ENCODE peak calls at places on chromosomes 13 and 19, in five cellular contexts. E is activated T-cell treated with anti-CD3 and anti-CD28 coated beads, Interleukin-2, amount 50 U/mL, for 72 hours; X is MV-4-11; R is activated T-helper 1 cell treated with anti-CD3 and anti-CD28 coated beads, Interleukin-2, amount 50 U/mL, for 16 hours; K is T-helper 2 cell. T is an unnamed sample.

GRCh38 chr19:10776900-10777650 is 58.9 kb downstream of the TMED1 start:
- DNase-seq in E (no peak), X (peak), R (no peak), K (no peak), T (no peak)

GRCh38 chr19:12255372-12255771 is 39.3 kb downstream of the ZNF44 start:
- DNase-seq in E (no peak), X (no peak), R (no peak), K (no peak), T (no peak)

GRCh38 chr19:4499318-4499717 is 19.0 kb downstream of the PLIN4 start:
- DNase-seq in E (no peak), X (no peak), R (no peak), K (no peak), T (no peak)

GRCh38 chr19:13506550-13506878 is 235 bp upstream of the CACNA1A start:
- DNase-seq in E (no peak), X (no peak), R (no peak), K (no peak), T (no peak)

GRCh38 chr19:49641688-49642487 is at the start of gene SCAF1:
- DNase-seq in E (peak), X (peak), R (peak), K (peak), T (peak)

GRCh38 chr13:28268800-28269223 is 130.5 kb downstream of the PAN3 start:
- DNase-seq in E (peak), X (peak), R (no peak), K (no peak), T (no peak)

GRCh38 chr13:31209172-31209818 is 9.5 kb downstream of the B3GLCT start:
- DNase-seq in E (no peak), X (no peak), R (no peak), K (no peak), T (peak)

GRCh38 chr13:39536274-39536673 is 66.7 kb downstream of the LHFPL6 start:
- DNase-seq in E (no peak), X (no peak), R (no peak), K (no peak), T (no peak)

GRCh38 chr13:58852076-58852475 is 1220.5 kb downstream of the PCDH17 start:
- DNase-seq in E (no peak), X (no peak), R (no peak), K (no peak), T (no peak)

GRCh38 chr19:28196961-28197360 is 1016.0 kb downstream of the UQCRFS1 start:
- DNase-seq in E (no peak), X (no peak), R (no peak), K (no peak), T (no peak)

GRCh38 chr13:98483636-98484288 is 93.1 kb downstream of the STK24 start:
- DNase-seq in E (no peak), X (no peak), R (no peak), K (no peak), T (no peak)

GRCh38 chr13:103812558-103812957 is 746.3 kb upstream of the SLC10A2 start:
- DNase-seq in E (no peak), X (no peak), R (no peak), K (no peak), T (no peak)

GRCh38 chr13:30737511-30738342 is 2.4 kb downstream of the ALOX5AP start:
- DNase-seq in E (peak), X (peak), R (no peak), K (no peak), T (no peak)

GRCh38 chr13:20435616-20436368 is 89.9 kb downstream of the CRYL1 start:
- DNase-seq in E (no peak), X (no peak), R (no peak), K (no peak), T (peak)

GRCh38 chr13:97385854-97386253 is 48.1 kb upstream of the RAP2A start:
- DNase-seq in E (no peak), X (peak), R (no peak), K (no peak), T (no peak)

GRCh38 chr19:12095111-12095790 is 30.7 kb downstream of the ZNF844 start:
- DNase-seq in E (no peak), X (peak), R (no peak), K (no peak), T (no peak)

GRCh38 chr19:7188682-7189629 is 105.3 kb downstream of the INSR start:
- DNase-seq in E (no peak), X (peak), R (no peak), K (no peak), T (no peak)

GRCh38 chr13:36965767-36966166 is 33.4 kb downstream of the ALG5 start:
- DNase-seq in E (no peak), X (no peak), R (no peak), K (no peak), T (no peak)

GRCh38 chr13:108785844-108786243 is 156.4 kb downstream of the MYO16 start:
- DNase-seq in E (no peak), X (no peak), R (no peak), K (no peak), T (no peak)

GRCh38 chr19:15124572-15125231 is 17.5 kb downstream of the SYDE1 start:
- DNase-seq in E (peak), X (no peak), R (no peak), K (peak), T (no peak)

GRCh38 chr19:14943601-14944000 is 2.3 kb downstream of the OR7C2 start:
- DNase-seq in E (no peak), X (peak), R (no peak), K (no peak), T (no peak)

GRCh38 chr19:11073568-11073967 is 15.7 kb upstream of the LDLR start:
- DNase-seq in E (no peak), X (peak), R (no peak), K (no peak), T (no peak)